ENCODE peak calls at places on chromosomes 4 and X, in five cellular contexts. One of them, this sample, is unnamed.

GRCh38 chrX:100625985-100626491 is 10.6 kb downstream of the TSPAN6 start:
- DNase-seq in NCI-H748 treated with DMSO at 0.1 percent for 48 hours: no peak
- DNase-seq in activated T-cell treated with anti-CD3 and anti-CD28 coated beads for 1 hour: no peak
- DNase-seq in IMR-90: no peak
- DNase-seq in HCEC 1CT: no peak
- DNase-seq in this sample: peak

GRCh38 chr4:152328595-152328994 is 207.3 kb downstream of the FBXW7 start:
- DNase-seq in HCEC 1CT: no peak
- DNase-seq in NCI-H748 treated with DMSO at 0.1 percent for 48 hours: no peak
- DNase-seq in activated T-cell treated with anti-CD3 and anti-CD28 coated beads for 1 hour: no peak
- DNase-seq in IMR-90: no peak
- DNase-seq in this sample: no peak

GRCh38 chr4:2962099-2962455 is 1.1 kb downstream of the NOP14 start:
- DNase-seq in IMR-90: no peak
- DNase-seq in NCI-H748 treated with DMSO at 0.1 percent for 48 hours: no peak
- DNase-seq in activated T-cell treated with anti-CD3 and anti-CD28 coated beads for 1 hour: no peak
- DNase-seq in HCEC 1CT: no peak
- DNase-seq in this sample: no peak

GRCh38 chrX:97563531-97564133 is 679.9 kb downstream of the RPA4 start:
- DNase-seq in HCEC 1CT: peak
- DNase-seq in activated T-cell treated with anti-CD3 and anti-CD28 coated beads for 1 hour: peak
- DNase-seq in IMR-90: peak
- DNase-seq in NCI-H748 treated with DMSO at 0.1 percent for 48 hours: peak
- DNase-seq in this sample: peak

GRCh38 chr4:1683371-1683902 is 676 bp downstream of the FAM53A start:
- DNase-seq in NCI-H748 treated with DMSO at 0.1 percent for 48 hours: no peak
- DNase-seq in IMR-90: peak
- DNase-seq in HCEC 1CT: peak
- DNase-seq in activated T-cell treated with anti-CD3 and anti-CD28 coated beads for 1 hour: peak
- DNase-seq in this sample: peak

GRCh38 chr4:158999166-158999682 is 103.7 kb upstream of the RAPGEF2 start:
- DNase-seq in IMR-90: no peak
- DNase-seq in NCI-H748 treated with DMSO at 0.1 percent for 48 hours: no peak
- DNase-seq in HCEC 1CT: no peak
- DNase-seq in activated T-cell treated with anti-CD3 and anti-CD28 coated beads for 1 hour: no peak
- DNase-seq in this sample: no peak

GRCh38 chr4:2860391-2861348 is 17.0 kb downstream of the ADD1 start:
- DNase-seq in IMR-90: peak
- DNase-seq in NCI-H748 treated with DMSO at 0.1 percent for 48 hours: no peak
- DNase-seq in activated T-cell treated with anti-CD3 and anti-CD28 coated beads for 1 hour: no peak
- DNase-seq in HCEC 1CT: no peak
- DNase-seq in this sample: no peak

GRCh38 chrX:50988649-50989048 is 78.1 kb downstream of the BMP15 start:
- DNase-seq in activated T-cell treated with anti-CD3 and anti-CD28 coated beads for 1 hour: no peak
- DNase-seq in HCEC 1CT: no peak
- DNase-seq in IMR-90: peak
- DNase-seq in NCI-H748 treated with DMSO at 0.1 percent for 48 hours: no peak
- DNase-seq in this sample: no peak

GRCh38 chr4:89469930-89470375 is 162.4 kb upstream of the GPRIN3 start:
- DNase-seq in HCEC 1CT: peak
- DNase-seq in IMR-90: peak
- DNase-seq in activated T-cell treated with anti-CD3 and anti-CD28 coated beads for 1 hour: no peak
- DNase-seq in NCI-H748 treated with DMSO at 0.1 percent for 48 hours: no peak
- DNase-seq in this sample: peak

GRCh38 chr4:151745727-151746231 is 15.0 kb downstream of the GATB start:
- DNase-seq in HCEC 1CT: peak
- DNase-seq in activated T-cell treated with anti-CD3 and anti-CD28 coated beads for 1 hour: no peak
- DNase-seq in IMR-90: peak
- DNase-seq in NCI-H748 treated with DMSO at 0.1 percent for 48 hours: no peak
- DNase-seq in this sample: no peak

GRCh38 chr4:70992354-70992753 is 1.1 kb upstream of the DCK start:
- DNase-seq in NCI-H748 treated with DMSO at 0.1 percent for 48 hours: no peak
- DNase-seq in HCEC 1CT: no peak
- DNase-seq in activated T-cell treated with anti-CD3 and anti-CD28 coated beads for 1 hour: no peak
- DNase-seq in IMR-90: no peak
- DNase-seq in this sample: no peak

GRCh38 chr4:22312113-22312512 is 203.8 kb downstream of the ADGRA3 start:
- DNase-seq in HCEC 1CT: no peak
- DNase-seq in activated T-cell treated with anti-CD3 and anti-CD28 coated beads for 1 hour: no peak
- DNase-seq in IMR-90: no peak
- DNase-seq in NCI-H748 treated with DMSO at 0.1 percent for 48 hours: no peak
- DNase-seq in this sample: no peak

GRCh38 chr4:26858947-26859401 is 1.7 kb upstream of the STIM2 start:
- DNase-seq in NCI-H748 treated with DMSO at 0.1 percent for 48 hours: peak
- DNase-seq in activated T-cell treated with anti-CD3 and anti-CD28 coated beads for 1 hour: no peak
- DNase-seq in HCEC 1CT: no peak
- DNase-seq in IMR-90: peak
- DNase-seq in this sample: no peak

GRCh38 chrX:11480626-11481025 is 185.1 kb downstream of the ARHGAP6 start:
- DNase-seq in NCI-H748 treated with DMSO at 0.1 percent for 48 hours: peak
- DNase-seq in activated T-cell treated with anti-CD3 and anti-CD28 coated beads for 1 hour: no peak
- DNase-seq in IMR-90: peak
- DNase-seq in HCEC 1CT: no peak
- DNase-seq in this sample: no peak

GRCh38 chrX:13658602-13659001 is 5.7 kb downstream of the TCEANC start:
- DNase-seq in NCI-H748 treated with DMSO at 0.1 percent for 48 hours: no peak
- DNase-seq in HCEC 1CT: peak
- DNase-seq in activated T-cell treated with anti-CD3 and anti-CD28 coated beads for 1 hour: no peak
- DNase-seq in IMR-90: peak
- DNase-seq in this sample: peak

GRCh38 chr4:77327151-77327550 is 170.1 kb downstream of the CCNG2 start:
- DNase-seq in IMR-90: no peak
- DNase-seq in activated T-cell treated with anti-CD3 and anti-CD28 coated beads for 1 hour: no peak
- DNase-seq in HCEC 1CT: no peak
- DNase-seq in NCI-H748 treated with DMSO at 0.1 percent for 48 hours: no peak
- DNase-seq in this sample: no peak

GRCh38 chrX:71221145-71221544 is 1.9 kb upstream of the GJB1 start:
- DNase-seq in IMR-90: no peak
- DNase-seq in activated T-cell treated with anti-CD3 and anti-CD28 coated beads for 1 hour: no peak
- DNase-seq in NCI-H748 treated with DMSO at 0.1 percent for 48 hours: no peak
- DNase-seq in HCEC 1CT: no peak
- DNase-seq in this sample: no peak

GRCh38 chr4:139595989-139596679 is 40.1 kb upstream of the SETD7 start:
- DNase-seq in activated T-cell treated with anti-CD3 and anti-CD28 coated beads for 1 hour: no peak
- DNase-seq in HCEC 1CT: peak
- DNase-seq in IMR-90: peak
- DNase-seq in NCI-H748 treated with DMSO at 0.1 percent for 48 hours: no peak
- DNase-seq in this sample: no peak

GRCh38 chr4:3087398-3087797 is 12.9 kb downstream of the HTT start:
- DNase-seq in IMR-90: no peak
- DNase-seq in activated T-cell treated with anti-CD3 and anti-CD28 coated beads for 1 hour: no peak
- DNase-seq in HCEC 1CT: no peak
- DNase-seq in NCI-H748 treated with DMSO at 0.1 percent for 48 hours: no peak
- DNase-seq in this sample: no peak

GRCh38 chr4:25437951-25438350 is 60.9 kb downstream of the ANAPC4 start:
- DNase-seq in HCEC 1CT: no peak
- DNase-seq in activated T-cell treated with anti-CD3 and anti-CD28 coated beads for 1 hour: no peak
- DNase-seq in NCI-H748 treated with DMSO at 0.1 percent for 48 hours: no peak
- DNase-seq in IMR-90: no peak
- DNase-seq in this sample: no peak

GRCh38 chrX:11629593-11630211 is 36.0 kb downstream of the ARHGAP6 start:
- DNase-seq in activated T-cell treated with anti-CD3 and anti-CD28 coated beads for 1 hour: no peak
- DNase-seq in HCEC 1CT: peak
- DNase-seq in IMR-90: peak
- DNase-seq in NCI-H748 treated with DMSO at 0.1 percent for 48 hours: no peak
- DNase-seq in this sample: peak

GRCh38 chr4:8200302-8200975 is 1.3 kb downstream of the SH3TC1 start:
- DNase-seq in NCI-H748 treated with DMSO at 0.1 percent for 48 hours: no peak
- DNase-seq in activated T-cell treated with anti-CD3 and anti-CD28 coated beads for 1 hour: peak
- DNase-seq in IMR-90: peak
- DNase-seq in HCEC 1CT: no peak
- DNase-seq in this sample: no peak

GRCh38 chrX:116378961-116379360 is 57.4 kb upstream of the SLC6A14 start:
- DNase-seq in activated T-cell treated with anti-CD3 and anti-CD28 coated beads for 1 hour: no peak
- DNase-seq in NCI-H748 treated with DMSO at 0.1 percent for 48 hours: peak
- DNase-seq in IMR-90: no peak
- DNase-seq in HCEC 1CT: no peak
- DNase-seq in this sample: no peak

GRCh38 chrX:13013353-13014110 is 30.9 kb downstream of the FAM9C start:
- DNase-seq in NCI-H748 treated with DMSO at 0.1 percent for 48 hours: no peak
- DNase-seq in activated T-cell treated with anti-CD3 and anti-CD28 coated beads for 1 hour: no peak
- DNase-seq in IMR-90: no peak
- DNase-seq in HCEC 1CT: no peak
- DNase-seq in this sample: no peak

This sample was measured in astrocyte of the cerebellum.